ENCODE peak calls at places on chromosomes 7 and 10, in seven cellular contexts. One of them, this sample, is unnamed.

GRCh38 chr7:156219307-156220077 is 407.2 kb upstream of the SHH start:
- DNase-seq in colonic mucosa: no peak
- DNase-seq in adrenal gland: no peak
- DNase-seq in kidney: no peak
- DNase-seq in stomach: no peak
- DNase-seq in ovary: no peak
- DNase-seq in prostate gland: no peak
- DNase-seq in this sample: no peak

GRCh38 chr7:44212581-44213184 is 11.9 kb downstream of the YKT6 start:
- DNase-seq in colonic mucosa: no peak
- DNase-seq in adrenal gland: no peak
- DNase-seq in kidney: peak
- DNase-seq in stomach: no peak
- DNase-seq in ovary: no peak
- DNase-seq in prostate gland: no peak
- DNase-seq in this sample: no peak

GRCh38 chr7:36943591-36944430 is 219.5 kb upstream of the AOAH start:
- DNase-seq in colonic mucosa: no peak
- DNase-seq in adrenal gland: no peak
- DNase-seq in kidney: no peak
- DNase-seq in stomach: no peak
- DNase-seq in ovary: no peak
- DNase-seq in prostate gland: no peak
- DNase-seq in this sample: no peak

GRCh38 chr10:69123306-69123746 is 652 bp upstream of the VPS26A start:
- DNase-seq in colonic mucosa: peak
- DNase-seq in adrenal gland: no peak
- DNase-seq in kidney: no peak
- DNase-seq in stomach: peak
- DNase-seq in ovary: no peak
- DNase-seq in prostate gland: peak
- DNase-seq in this sample: peak

GRCh38 chr10:47143072-47143471 is 156.9 kb upstream of the GDF10 start:
- DNase-seq in colonic mucosa: no peak
- DNase-seq in adrenal gland: no peak
- DNase-seq in kidney: no peak
- DNase-seq in stomach: no peak
- DNase-seq in ovary: no peak
- DNase-seq in prostate gland: no peak
- DNase-seq in this sample: no peak

GRCh38 chr10:93398528-93398927 is 83.6 kb downstream of the MYOF start:
- DNase-seq in colonic mucosa: no peak
- DNase-seq in adrenal gland: no peak
- DNase-seq in kidney: no peak
- DNase-seq in stomach: no peak
- DNase-seq in ovary: no peak
- DNase-seq in prostate gland: no peak
- DNase-seq in this sample: no peak

GRCh38 chr7:155351120-155351870 is 53.6 kb downstream of the INSIG1 start:
- DNase-seq in colonic mucosa: no peak
- DNase-seq in adrenal gland: no peak
- DNase-seq in kidney: peak
- DNase-seq in stomach: no peak
- DNase-seq in ovary: no peak
- DNase-seq in prostate gland: no peak
- DNase-seq in this sample: no peak

GRCh38 chr7:116569737-116570136 is 44.9 kb downstream of the CAV1 start:
- DNase-seq in colonic mucosa: no peak
- DNase-seq in adrenal gland: no peak
- DNase-seq in kidney: no peak
- DNase-seq in stomach: no peak
- DNase-seq in ovary: no peak
- DNase-seq in prostate gland: no peak
- DNase-seq in this sample: peak

GRCh38 chr10:48231178-48231577 is 43.3 kb downstream of the FRMPD2 start:
- DNase-seq in colonic mucosa: no peak
- DNase-seq in adrenal gland: peak
- DNase-seq in kidney: no peak
- DNase-seq in stomach: no peak
- DNase-seq in ovary: no peak
- DNase-seq in prostate gland: no peak
- DNase-seq in this sample: no peak

GRCh38 chr7:98462926-98463325 is 62.0 kb upstream of the BAIAP2L1 start:
- DNase-seq in colonic mucosa: no peak
- DNase-seq in adrenal gland: no peak
- DNase-seq in kidney: no peak
- DNase-seq in stomach: no peak
- DNase-seq in ovary: no peak
- DNase-seq in prostate gland: no peak
- DNase-seq in this sample: no peak

GRCh38 chr7:108014747-108015682 is 12.1 kb upstream of the LAMB1 start:
- DNase-seq in colonic mucosa: no peak
- DNase-seq in adrenal gland: no peak
- DNase-seq in kidney: no peak
- DNase-seq in stomach: no peak
- DNase-seq in ovary: no peak
- DNase-seq in prostate gland: no peak
- DNase-seq in this sample: no peak

GRCh38 chr10:47322300-47323061 is at the start of gene GDF2:
- DNase-seq in colonic mucosa: no peak
- DNase-seq in adrenal gland: no peak
- DNase-seq in kidney: peak
- DNase-seq in stomach: no peak
- DNase-seq in ovary: no peak
- DNase-seq in prostate gland: no peak
- DNase-seq in this sample: no peak

GRCh38 chr7:22267989-22268615 is 88.9 kb downstream of the RAPGEF5 start:
- DNase-seq in colonic mucosa: no peak
- DNase-seq in adrenal gland: no peak
- DNase-seq in kidney: no peak
- DNase-seq in stomach: no peak
- DNase-seq in ovary: no peak
- DNase-seq in prostate gland: no peak
- DNase-seq in this sample: no peak

GRCh38 chr10:29512460-29512974 is 122.3 kb downstream of the SVIL start:
- DNase-seq in colonic mucosa: no peak
- DNase-seq in adrenal gland: no peak
- DNase-seq in kidney: no peak
- DNase-seq in stomach: no peak
- DNase-seq in ovary: no peak
- DNase-seq in prostate gland: no peak
- DNase-seq in this sample: no peak

GRCh38 chr10:29517352-29517923 is 117.3 kb downstream of the SVIL start:
- DNase-seq in colonic mucosa: peak
- DNase-seq in adrenal gland: no peak
- DNase-seq in kidney: no peak
- DNase-seq in stomach: no peak
- DNase-seq in ovary: peak
- DNase-seq in prostate gland: no peak
- DNase-seq in this sample: peak

GRCh38 chr10:29519670-29520069 is 115.1 kb downstream of the SVIL start:
- DNase-seq in colonic mucosa: no peak
- DNase-seq in adrenal gland: no peak
- DNase-seq in kidney: no peak
- DNase-seq in stomach: no peak
- DNase-seq in ovary: no peak
- DNase-seq in prostate gland: no peak
- DNase-seq in this sample: no peak

GRCh38 chr10:29514306-29514705 is 120.5 kb downstream of the SVIL start:
- DNase-seq in colonic mucosa: no peak
- DNase-seq in adrenal gland: no peak
- DNase-seq in kidney: no peak
- DNase-seq in stomach: no peak
- DNase-seq in ovary: no peak
- DNase-seq in prostate gland: no peak
- DNase-seq in this sample: no peak
- H3K27ac ChIP-seq in colonic mucosa: no peak
- H3K27ac ChIP-seq in adrenal gland: no peak
- H3K27ac ChIP-seq in kidney: no peak
- H3K27ac ChIP-seq in stomach: no peak
- H3K27ac ChIP-seq in ovary: no peak
- H3K27ac ChIP-seq in prostate gland: no peak
- H3K27ac ChIP-seq in this sample: no peak

DNA sequence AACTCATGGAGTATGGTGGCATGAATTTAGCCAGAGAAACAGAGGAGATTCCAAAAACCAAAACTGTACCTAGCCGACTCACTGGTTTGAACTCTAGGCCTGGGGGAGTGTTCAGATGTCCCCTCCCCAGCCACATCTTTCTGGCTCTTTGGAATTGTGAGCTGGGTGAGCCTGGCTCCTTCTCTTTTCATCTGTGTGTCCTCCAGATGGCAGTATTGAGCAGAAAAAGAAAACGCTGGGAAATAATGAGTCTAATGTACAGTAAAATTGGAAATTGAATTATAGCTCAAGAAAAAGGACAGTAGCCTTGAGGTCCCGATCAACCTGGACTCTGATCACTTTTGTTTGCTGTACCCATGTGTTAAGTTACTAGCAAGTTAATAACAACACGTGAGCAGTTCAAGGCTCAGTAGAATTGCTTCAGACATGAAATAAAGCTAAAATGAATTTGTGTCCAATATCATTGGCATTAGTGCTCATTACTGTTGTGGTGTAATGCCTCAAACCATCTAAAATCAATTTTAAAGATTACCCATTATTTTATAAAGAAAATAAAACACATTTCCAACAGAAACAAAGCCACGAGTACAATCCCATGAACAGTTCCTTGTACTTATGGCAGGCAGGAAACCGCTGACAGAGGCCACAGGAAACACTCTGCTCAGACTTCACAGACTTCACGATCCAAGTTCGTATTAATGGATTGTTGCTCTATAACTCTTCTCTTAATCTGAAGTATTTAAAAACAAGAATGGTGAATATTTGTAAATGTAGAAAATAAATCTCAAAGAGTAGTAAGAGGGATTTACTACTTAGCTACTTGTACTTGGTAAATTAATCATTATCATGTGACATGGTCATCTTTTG is 78.1 kb downstream of the SNX10 start:
- DNase-seq in colonic mucosa: peak
- DNase-seq in adrenal gland: no peak
- DNase-seq in kidney: no peak
- DNase-seq in stomach: no peak
- DNase-seq in ovary: no peak
- DNase-seq in prostate gland: peak
- DNase-seq in this sample: peak
- H3K4me3 ChIP-seq in colonic mucosa: no peak
- H3K4me3 ChIP-seq in adrenal gland: no peak
- H3K4me3 ChIP-seq in kidney: peak
- H3K4me3 ChIP-seq in stomach: no peak
- H3K4me3 ChIP-seq in ovary: no peak
- H3K4me3 ChIP-seq in prostate gland: no peak
- H3K4me3 ChIP-seq in this sample: no peak

DNA sequence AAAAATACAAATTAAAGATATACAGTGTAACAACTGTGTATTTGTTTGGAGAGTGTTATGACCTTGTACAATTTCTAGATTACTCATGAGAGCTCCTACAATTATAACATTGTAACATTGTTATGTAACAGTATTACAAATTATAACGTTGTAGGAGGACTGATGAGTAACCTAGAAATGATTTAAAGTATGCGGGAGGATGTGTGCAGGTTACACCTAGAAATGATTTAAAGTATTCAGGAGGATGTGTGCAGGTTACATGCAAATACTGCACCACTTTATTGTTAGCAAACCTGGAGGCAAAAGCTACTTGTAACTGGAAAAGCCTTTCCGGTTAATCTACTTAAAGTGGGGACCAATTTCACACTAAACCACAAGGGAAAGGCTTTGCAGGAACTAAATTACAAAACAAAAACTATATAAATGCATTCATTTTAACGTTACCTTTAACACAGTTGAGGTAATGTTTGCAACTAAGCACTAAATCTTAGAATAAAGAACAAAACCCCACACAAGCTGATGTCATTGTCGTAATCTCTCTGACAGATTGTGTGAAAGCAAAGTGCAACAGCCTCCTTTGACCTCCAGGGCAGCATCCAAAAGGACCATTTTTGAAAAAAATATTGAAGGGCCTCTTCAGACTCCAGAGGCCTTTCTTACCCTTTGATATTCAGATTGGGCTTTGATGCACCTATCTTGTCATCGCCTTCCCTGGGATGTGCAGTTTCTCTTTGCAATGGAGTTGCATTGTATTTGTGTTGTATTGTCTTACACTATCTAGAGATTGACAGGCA is 522.1 kb upstream of the FOXK1 start:
- DNase-seq in colonic mucosa: no peak
- DNase-seq in adrenal gland: no peak
- DNase-seq in kidney: no peak
- DNase-seq in stomach: no peak
- DNase-seq in ovary: no peak
- DNase-seq in prostate gland: no peak
- DNase-seq in this sample: no peak
- TF ChIP-seq CTCF in colonic mucosa: no peak
- TF ChIP-seq CTCF in adrenal gland: no peak
- TF ChIP-seq CTCF in kidney: no peak
- TF ChIP-seq CTCF in stomach: no peak
- TF ChIP-seq CTCF in ovary: no peak
- TF ChIP-seq CTCF in prostate gland: no peak
- TF ChIP-seq CTCF in this sample: no peak

GRCh38 chr7:131012477-131013031 is 278.5 kb upstream of the KLF14 start:
- DNase-seq in colonic mucosa: no peak
- DNase-seq in adrenal gland: no peak
- DNase-seq in kidney: no peak
- DNase-seq in stomach: no peak
- DNase-seq in ovary: no peak
- DNase-seq in prostate gland: no peak
- DNase-seq in this sample: no peak

GRCh38 chr7:131011976-131012375 is 278.0 kb upstream of the KLF14 start:
- DNase-seq in colonic mucosa: no peak
- DNase-seq in adrenal gland: no peak
- DNase-seq in kidney: no peak
- DNase-seq in stomach: no peak
- DNase-seq in ovary: no peak
- DNase-seq in prostate gland: no peak
- DNase-seq in this sample: peak

GRCh38 chr7:131010714-131011436 is 276.9 kb upstream of the KLF14 start:
- DNase-seq in colonic mucosa: no peak
- DNase-seq in adrenal gland: no peak
- DNase-seq in kidney: no peak
- DNase-seq in stomach: no peak
- DNase-seq in ovary: no peak
- DNase-seq in prostate gland: no peak
- DNase-seq in this sample: no peak

GRCh38 chr7:131010029-131010705 is 276.2 kb upstream of the KLF14 start:
- DNase-seq in colonic mucosa: no peak
- DNase-seq in adrenal gland: no peak
- DNase-seq in kidney: no peak
- DNase-seq in stomach: no peak
- DNase-seq in ovary: no peak
- DNase-seq in prostate gland: no peak
- DNase-seq in this sample: no peak

GRCh38 chr7:131011437-131011752 is 277.4 kb upstream of the KLF14 start:
- DNase-seq in colonic mucosa: no peak
- DNase-seq in adrenal gland: no peak
- DNase-seq in kidney: peak
- DNase-seq in stomach: no peak
- DNase-seq in ovary: no peak
- DNase-seq in prostate gland: no peak
- DNase-seq in this sample: no peak
- H3K27ac ChIP-seq in colonic mucosa: peak
- H3K27ac ChIP-seq in adrenal gland: peak
- H3K27ac ChIP-seq in kidney: peak
- H3K27ac ChIP-seq in stomach: peak
- H3K27ac ChIP-seq in ovary: no peak
- H3K27ac ChIP-seq in prostate gland: no peak
- H3K27ac ChIP-seq in this sample: no peak